ENCODE peak calls at places on chromosome 2, in five cellular contexts. F, N, V, C and I are unnamed samples.

GRCh38 chr2:218964041-218964771 is 4.7 kb downstream of the CDK5R2 start:
- DNase-seq in F (no peak), N (no peak), V (peak), C (no peak), I (peak)

GRCh38 chr2:67451086-67451832 is 54.1 kb downstream of the ETAA1 start:
- DNase-seq in F (peak), N (no peak), V (peak), C (no peak), I (peak)

GRCh38 chr2:219277703-219278654 is 1.2 kb upstream of the DNAJB2 start:
- DNase-seq in F (peak), N (peak), V (peak), C (peak), I (peak)

GRCh38 chr2:3639653-3640052 is 18.3 kb upstream of the ALLC start:
- DNase-seq in F (no peak), N (no peak), V (no peak), C (no peak), I (no peak)

GRCh38 chr2:26017464-26018183 is 16.3 kb upstream of the RAB10 start:
- DNase-seq in F (no peak), N (no peak), V (no peak), C (no peak), I (no peak)

GRCh38 chr2:68767031-68767961 is 32.7 kb downstream of the ARHGAP25 start:
- DNase-seq in F (no peak), N (peak), V (no peak), C (no peak), I (no peak)

GRCh38 chr2:160180172-160180571 is 19.9 kb downstream of the ITGB6 start:
- DNase-seq in F (no peak), N (no peak), V (no peak), C (no peak), I (no peak)

GRCh38 chr2:202135111-202135874 is 62.2 kb downstream of the KIAA2012 start:
- DNase-seq in F (peak), N (no peak), V (peak), C (no peak), I (peak)

GRCh38 chr2:108632748-108633147 is 86.5 kb upstream of the RANBP2 start:
- DNase-seq in F (no peak), N (no peak), V (no peak), C (no peak), I (no peak)

GRCh38 chr2:216219866-216220265 is 110.7 kb downstream of the XRCC5 start:
- DNase-seq in F (no peak), N (no peak), V (no peak), C (no peak), I (no peak)

GRCh38 chr2:64770781-64771334 is 117.1 kb upstream of the SERTAD2 start:
- DNase-seq in F (peak), N (no peak), V (peak), C (no peak), I (peak)

GRCh38 chr2:137776697-137777096 is 187.6 kb upstream of the HNMT start:
- DNase-seq in F (no peak), N (no peak), V (no peak), C (no peak), I (no peak)

GRCh38 chr2:238426568-238427434 is at the start of gene ASB1:
- DNase-seq in F (peak), N (peak), V (peak), C (peak), I (peak)

GRCh38 chr2:180776924-180777323 is 203.5 kb upstream of the UBE2E3 start:
- DNase-seq in F (no peak), N (no peak), V (peak), C (no peak), I (peak)

GRCh38 chr2:30225131-30225762 is 6.1 kb upstream of the LBH start:
- DNase-seq in F (peak), N (peak), V (peak), C (peak), I (peak)

GRCh38 chr2:96930351-96931015 is 55.9 kb downstream of the FAM178B start:
- DNase-seq in F (no peak), N (no peak), V (no peak), C (no peak), I (no peak)

GRCh38 chr2:26786207-26787023 is 559 bp downstream of the CENPA start:
- DNase-seq in F (no peak), N (no peak), V (no peak), C (peak), I (no peak)

GRCh38 chr2:26591619-26592505 is 49.3 kb downstream of the CIB4 start:
- DNase-seq in F (no peak), N (no peak), V (no peak), C (no peak), I (no peak)

GRCh38 chr2:118322381-118322780 is 234.1 kb downstream of the INSIG2 start:
- DNase-seq in F (no peak), N (no peak), V (no peak), C (no peak), I (no peak)

GRCh38 chr2:226605642-226606041 is 194.0 kb downstream of the IRS1 start:
- DNase-seq in F (no peak), N (no peak), V (no peak), C (no peak), I (no peak)

GRCh38 chr2:180761224-180761623 is 219.2 kb upstream of the UBE2E3 start:
- DNase-seq in F (no peak), N (no peak), V (peak), C (no peak), I (peak)

GRCh38 chr2:7037340-7038333 is 120.4 kb downstream of the RNF144A start:
- DNase-seq in F (peak), N (peak), V (no peak), C (peak), I (peak)

GRCh38 chr2:216636570-216637450 is 3.6 kb downstream of the IGFBP2 start:
- DNase-seq in F (no peak), N (no peak), V (peak), C (no peak), I (peak)

GRCh38 chr2:85009019-85009618 is 38.2 kb downstream of the KCMF1 start:
- DNase-seq in F (no peak), N (no peak), V (no peak), C (no peak), I (no peak)

GRCh38 chr2:72204782-72205545 is 57.3 kb upstream of the CYP26B1 start:
- DNase-seq in F (no peak), N (no peak), V (no peak), C (no peak), I (peak)

GRCh38 chr2:12965540-12966269 is 249.0 kb downstream of the TRIB2 start:
- DNase-seq in F (peak), N (no peak), V (peak), C (no peak), I (peak)

GRCh38 chr2:25274868-25275574 is 66.7 kb downstream of the DNMT3A start:
- DNase-seq in F (no peak), N (peak), V (no peak), C (peak), I (no peak)

GRCh38 chr2:28269019-28269784 is 123.5 kb upstream of the FOSL2 start:
- DNase-seq in F (no peak), N (no peak), V (peak), C (no peak), I (peak)

GRCh38 chr2:218607436-218608115 is at the start of gene PLCD4:
- DNase-seq in F (peak), N (no peak), V (peak), C (no peak), I (peak)

GRCh38 chr2:66667852-66668251 is 232.9 kb downstream of the MEIS1 start:
- DNase-seq in F (no peak), N (no peak), V (no peak), C (no peak), I (no peak)

GRCh38 chr2:175396696-175397095 is 215.2 kb upstream of the ATP5MC3 start:
- DNase-seq in F (no peak), N (no peak), V (no peak), C (no peak), I (no peak)

GRCh38 chr2:46645681-46646162 is 166.4 kb downstream of the TMEM247 start:
- DNase-seq in F (peak), N (no peak), V (peak), C (no peak), I (peak)

GRCh38 chr2:30410217-30410616 is 36.8 kb upstream of the LCLAT1 start:
- DNase-seq in F (no peak), N (no peak), V (peak), C (no peak), I (peak)

GRCh38 chr2:7044253-7045250 is 127.3 kb downstream of the RNF144A start:
- DNase-seq in F (no peak), N (peak), V (no peak), C (peak), I (peak)

GRCh38 chr2:99784946-99785345 is 295.1 kb upstream of the REV1 start:
- DNase-seq in F (no peak), N (no peak), V (no peak), C (no peak), I (no peak)

GRCh38 chr2:197707316-197708213 is 2.4 kb downstream of the MARS2 start:
- DNase-seq in F (no peak), N (no peak), V (peak), C (no peak), I (peak)

GRCh38 chr2:64987001-64987962 is 1.9 kb upstream of the SLC1A4 start:
- DNase-seq in F (no peak), N (no peak), V (no peak), C (peak), I (peak)

GRCh38 chr2:20179755-20180594 is 45.0 kb downstream of the SDC1 start:
- DNase-seq in F (no peak), N (no peak), V (no peak), C (no peak), I (no peak)
- TF ChIP-seq CTCF in F (no peak), N (no peak), V (no peak), C (no peak), I (no peak)

GRCh38 chr2:136383161-136383560 is 265.2 kb upstream of the CXCR4 start:
- DNase-seq in F (no peak), N (no peak), V (no peak), C (no peak), I (no peak)

GRCh38 chr2:136381722-136382633 is 264.0 kb upstream of the CXCR4 start:
- DNase-seq in F (no peak), N (peak), V (no peak), C (peak), I (no peak)

GRCh38 chr2:136386046-136386445 is 268.1 kb upstream of the CXCR4 start:
- DNase-seq in F (no peak), N (no peak), V (no peak), C (no peak), I (no peak)

GRCh38 chr2:136381245-136381644 is 263.3 kb upstream of the CXCR4 start:
- DNase-seq in F (no peak), N (no peak), V (no peak), C (no peak), I (no peak)

GRCh38 chr2:136384541-136385303 is 266.8 kb upstream of the CXCR4 start:
- DNase-seq in F (no peak), N (peak), V (peak), C (peak), I (peak)
- TF ChIP-seq CTCF in F (peak), N (peak), V (peak), C (peak), I (peak)

DNA sequence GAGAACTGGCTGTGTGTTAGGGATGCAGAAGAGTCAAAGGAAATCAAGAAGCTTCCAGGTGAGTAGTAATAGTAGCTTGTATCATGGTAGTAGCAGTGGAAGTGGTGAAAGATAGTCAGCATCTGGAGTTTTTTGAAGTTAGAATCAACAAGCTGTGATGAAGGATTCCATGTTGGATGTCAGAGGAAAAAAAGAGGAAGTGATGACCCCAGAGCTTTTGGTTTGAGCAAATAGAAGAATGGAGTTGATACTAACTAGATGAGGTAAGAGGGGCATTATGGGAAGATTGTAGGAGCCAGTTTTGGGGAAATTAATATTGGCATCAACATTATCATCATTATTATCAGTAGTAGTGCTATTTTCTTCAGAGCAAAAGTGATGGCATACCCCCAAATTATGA is 542.2 kb downstream of the XIRP2 start:
- DNase-seq in F (no peak), N (no peak), V (no peak), C (no peak), I (no peak)
- TF ChIP-seq CTCF in F (no peak), N (no peak), V (no peak), C (no peak), I (no peak)

GRCh38 chr2:172817411-172817810 is 81.8 kb downstream of the RAPGEF4 start:
- DNase-seq in F (no peak), N (no peak), V (peak), C (no peak), I (no peak)

GRCh38 chr2:172811027-172811426 is 75.4 kb downstream of the RAPGEF4 start:
- DNase-seq in F (no peak), N (no peak), V (no peak), C (no peak), I (no peak)

GRCh38 chr2:172813314-172813888 is 77.8 kb downstream of the RAPGEF4 start:
- DNase-seq in F (no peak), N (no peak), V (no peak), C (no peak), I (peak)
- TF ChIP-seq CTCF in F (peak), N (no peak), V (peak), C (no peak), I (peak)

GRCh38 chr2:241835605-241836004 is 23.1 kb downstream of the PDCD1 start:
- DNase-seq in F (no peak), N (no peak), V (no peak), C (no peak), I (no peak)

GRCh38 chr2:241833938-241834852 is 24.5 kb downstream of the PDCD1 start:
- DNase-seq in F (no peak), N (no peak), V (no peak), C (no peak), I (no peak)

GRCh38 chr2:241834853-241835210 is 23.9 kb downstream of the PDCD1 start:
- DNase-seq in F (no peak), N (no peak), V (no peak), C (no peak), I (no peak)

GRCh38 chr2:241837197-241837596 is 21.5 kb downstream of the PDCD1 start:
- DNase-seq in F (no peak), N (no peak), V (no peak), C (no peak), I (no peak)

DNA sequence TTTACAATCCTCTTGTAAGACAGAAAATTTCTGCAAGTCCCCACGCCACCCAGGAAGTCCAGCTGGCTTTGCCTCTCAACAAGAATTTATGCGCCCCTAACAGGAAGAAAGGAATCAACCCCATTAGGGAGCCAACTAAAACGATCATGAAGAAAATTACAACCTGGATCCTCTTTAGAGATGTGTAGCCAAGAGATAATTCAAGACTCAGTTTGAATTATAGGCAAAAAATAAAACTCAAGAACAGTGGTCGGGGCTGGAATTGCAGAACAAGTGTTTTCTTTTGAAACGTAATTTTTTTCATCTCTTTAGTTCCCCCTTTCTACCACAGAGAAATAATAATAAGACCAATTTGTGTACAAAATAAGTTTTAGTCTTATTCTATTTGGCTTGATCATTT is 22.4 kb downstream of the PDCD1 start:
- DNase-seq in F (no peak), N (no peak), V (no peak), C (no peak), I (no peak)
- TF ChIP-seq CTCF in F (no peak), N (no peak), V (peak), C (no peak), I (no peak)

GRCh38 chr2:236319036-236319435 is 54.8 kb upstream of the ASB18 start:
- DNase-seq in F (no peak), N (no peak), V (no peak), C (no peak), I (no peak)
- TF ChIP-seq CTCF in F (no peak), N (no peak), V (no peak), C (no peak), I (no peak)

DNA sequence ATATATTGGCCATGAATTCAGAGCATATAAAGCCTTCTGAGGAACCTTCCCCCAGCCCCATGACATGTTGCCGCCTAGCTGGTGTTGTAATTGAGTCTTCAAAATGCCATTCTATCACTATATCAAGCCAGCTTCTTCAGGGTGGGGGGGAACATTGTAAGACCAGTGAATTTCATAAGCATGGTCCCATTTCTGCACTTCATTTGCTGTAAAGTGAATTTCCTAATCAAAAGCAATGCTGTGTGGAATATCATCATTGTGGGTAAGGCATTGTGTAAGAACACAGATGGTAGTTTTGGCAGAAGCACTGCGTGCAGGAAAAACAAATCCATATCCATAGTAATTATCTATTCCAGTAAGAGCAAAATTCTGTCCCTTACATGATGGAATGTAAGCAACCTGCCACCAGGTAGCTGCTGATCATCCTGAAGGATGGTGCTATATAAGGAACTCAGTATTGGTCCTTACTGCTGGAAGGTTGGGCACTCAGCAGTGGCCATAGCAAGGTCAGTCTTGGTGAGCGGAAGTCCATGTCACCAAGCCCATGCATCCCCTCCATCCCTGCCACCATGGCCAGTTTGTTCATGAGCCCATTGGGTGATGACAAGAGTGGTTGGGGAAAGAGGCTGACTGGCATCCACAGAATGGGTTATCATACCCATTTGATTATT is 159.4 kb downstream of the COPS8 start:
- DNase-seq in F (no peak), N (no peak), V (no peak), C (no peak), I (peak)
- TF ChIP-seq CTCF in F (no peak), N (no peak), V (no peak), C (no peak), I (no peak)

DNA sequence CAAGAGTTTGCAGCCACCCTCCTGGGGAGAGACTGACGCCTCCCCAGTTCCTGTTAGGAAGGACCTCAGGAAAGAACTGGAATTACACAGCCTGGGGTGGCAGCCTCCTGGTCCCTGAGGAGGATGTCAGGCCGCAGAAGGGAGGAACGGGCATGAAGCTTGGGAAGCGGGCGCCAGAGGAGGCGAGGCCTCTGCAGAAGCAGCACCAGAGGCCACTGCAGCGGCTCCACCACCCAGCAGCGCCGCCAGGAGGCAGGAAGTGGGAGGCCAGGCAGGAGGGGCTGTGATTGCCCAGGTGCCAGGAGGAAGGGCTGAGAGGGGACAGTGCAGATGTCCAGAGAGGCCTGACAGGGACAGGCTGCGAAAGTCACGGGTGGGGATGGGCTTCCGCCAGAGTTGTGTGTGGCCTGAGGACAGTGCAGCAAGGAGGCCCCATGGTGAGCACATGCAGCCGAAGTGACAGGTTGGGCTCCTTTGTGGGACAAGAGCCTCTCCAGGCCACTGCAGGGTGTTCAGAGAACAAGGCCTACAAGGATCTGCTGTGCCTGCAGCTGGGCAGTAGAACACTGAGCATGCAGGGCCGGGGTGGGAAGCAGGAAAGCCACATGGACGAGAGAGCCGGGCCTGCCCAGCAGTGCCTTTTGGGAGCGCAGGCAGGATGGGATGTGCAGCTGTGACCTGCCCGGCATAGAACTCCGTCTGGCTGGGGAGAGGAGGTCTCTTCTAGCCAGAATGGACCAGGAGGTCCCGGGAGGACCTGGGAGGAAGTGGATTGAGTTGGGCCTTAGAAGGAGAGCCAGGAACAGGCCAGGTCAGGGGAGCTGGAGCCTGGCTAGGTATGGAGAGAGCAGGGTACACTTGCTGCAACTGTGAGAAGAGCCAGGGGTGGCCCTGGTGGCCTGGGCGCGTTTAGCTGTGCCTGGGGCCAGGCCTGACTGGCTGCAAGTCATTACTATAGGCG is 39.1 kb upstream of the ALPP start:
- DNase-seq in F (no peak), N (no peak), V (no peak), C (no peak), I (no peak)
- TF ChIP-seq CTCF in F (peak), N (no peak), V (peak), C (no peak), I (peak)